ENCODE peak calls at places on chromosomes 12 and 14, in four cellular contexts. X is stimulated activated CD4-positive, alpha-beta T cell treated with anti-CD3 and anti-CD28 coated beads, Interleukin-1b, Interleukin-23, amount 100 ng/mL, for 48 hours; M is AG09309; U is T-helper 1 cell. J is an unnamed sample.

GRCh38 chr12:92408072-92408900 is 262.6 kb upstream of the BTG1 start:
- DNase-seq in X (peak), M (no peak), U (peak), J (peak)

GRCh38 chr12:118714500-118714899 is 266.8 kb upstream of the SRRM4 start:
- DNase-seq in X (no peak), M (no peak), U (no peak), J (no peak)

GRCh38 chr12:107649615-107650014 is 36.0 kb upstream of the PWP1 start:
- DNase-seq in X (no peak), U (no peak), M (no peak), J (no peak)

GRCh38 chr12:72277415-72277814 is 5.2 kb downstream of the TRHDE start:
- DNase-seq in X (no peak), U (no peak), M (no peak), J (no peak)

GRCh38 chr12:31000751-31001150 is 72.9 kb upstream of the DDX11 start:
- DNase-seq in M (no peak), X (no peak), U (no peak), J (no peak)

GRCh38 chr14:99472937-99473336 is 7.7 kb downstream of the SETD3 start:
- DNase-seq in U (no peak), X (no peak), M (no peak), J (no peak)

GRCh38 chr14:76995279-76996035 is 33.1 kb downstream of the IRF2BPL start:
- DNase-seq in M (no peak), X (peak), U (no peak), J (no peak)

GRCh38 chr14:94423465-94424056 is 29.0 kb downstream of the SERPINA11 start:
- DNase-seq in M (peak), X (peak), U (no peak), J (peak)

GRCh38 chr12:77299910-77300772 is 234.8 kb upstream of the E2F7 start:
- DNase-seq in X (no peak), M (peak), U (no peak), J (no peak)

GRCh38 chr12:22828059-22828458 is 203.1 kb downstream of the ETNK1 start:
- DNase-seq in X (no peak), M (no peak), U (no peak), J (no peak)

GRCh38 chr14:59900536-59900935 is 19.4 kb upstream of the LRRC9 start:
- DNase-seq in U (no peak), M (no peak), X (no peak), J (no peak)

GRCh38 chr14:44960646-44961045 is 1.1 kb downstream of the KLHL28 start:
- DNase-seq in M (no peak), X (no peak), U (no peak), J (no peak)

GRCh38 chr12:48021485-48022179 is 17.4 kb upstream of the COL2A1 start:
- DNase-seq in U (no peak), X (no peak), M (no peak), J (no peak)

GRCh38 chr14:99731536-99732435 is 47.7 kb downstream of the CYP46A1 start:
- DNase-seq in U (peak), X (no peak), M (no peak), J (no peak)

GRCh38 chr12:40104461-40105264 is 1.2 kb downstream of the SLC2A13 start:
- DNase-seq in M (no peak), X (no peak), U (no peak), J (peak)

GRCh38 chr12:119791453-119791852 is 85.7 kb downstream of the CIT start:
- DNase-seq in M (no peak), X (no peak), U (no peak), J (no peak)

GRCh38 chr14:54782803-54783659 is 119.6 kb downstream of the GCH1 start:
- DNase-seq in U (no peak), X (no peak), M (no peak), J (no peak)

GRCh38 chr12:34393086-34393820 is 371.0 kb downstream of the ALG10 start:
- DNase-seq in X (no peak), U (peak), M (no peak), J (no peak)

GRCh38 chr12:118035194-118036041 is 18.9 kb downstream of the RFC5 start:
- DNase-seq in M (no peak), X (peak), U (no peak), J (peak)

GRCh38 chr14:60102389-60102788 is 10.7 kb downstream of the PCNX4 start:
- DNase-seq in M (peak), X (no peak), U (no peak), J (no peak)

J was measured in A673.